ENCODE peak calls at places on chromosomes 4 and X, in seven cellular contexts. R, N, T, E, L, S and J are unnamed samples. For H3K4me1, the result is how much of the 10 kb centered on the place peaks cover.

GRCh38 chr4:76943129-76943620 is 6.4 kb upstream of the SEPTIN11 start:
- DNase-seq in R (no peak), N (no peak), T (no peak), E (no peak), L (peak), S (no peak), J (no peak)

GRCh38 chr4:165874072-165874798 is 1.2 kb downstream of the TLL1 start:
- DNase-seq in R (no peak), N (no peak), T (no peak), E (no peak), L (no peak), S (no peak), J (no peak)

GRCh38 chr4:82525287-82525898 is 36.4 kb downstream of the TMEM150C start:
- DNase-seq in R (no peak), N (no peak), T (no peak), E (no peak), L (no peak), S (no peak), J (no peak)

GRCh38 chrX:9622128-9622527 is 143.5 kb downstream of the GPR143 start:
- DNase-seq in R (no peak), N (no peak), T (no peak), E (no peak), L (no peak), S (no peak), J (no peak)

GRCh38 chr4:83855044-83855443 is 319.1 kb downstream of the GPAT3 start:
- DNase-seq in R (no peak), N (no peak), T (peak), E (no peak), L (peak), S (no peak), J (no peak)

GRCh38 chrX:10011261-10011931 is 44.2 kb downstream of the CLDN34 start:
- DNase-seq in R (no peak), N (no peak), T (no peak), E (no peak), L (peak), S (no peak), J (no peak)

GRCh38 chrX:84363054-84363453 is 139.2 kb downstream of the HDX start:
- DNase-seq in R (no peak), N (no peak), T (no peak), E (no peak), L (peak), S (no peak), J (no peak)

GRCh38 chrX:31603411-31604120 is 531.7 kb upstream of the FTHL17 start:
- DNase-seq in R (no peak), N (no peak), T (no peak), E (no peak), L (peak), S (no peak), J (no peak)

GRCh38 chr4:77697860-77698599 is 92.4 kb downstream of the CXCL13 start:
- DNase-seq in R (no peak), N (no peak), T (no peak), E (no peak), L (peak), S (peak), J (no peak)

GRCh38 chrX:131734621-131735020 is 190.7 kb downstream of the OR13H1 start:
- DNase-seq in R (no peak), N (peak), T (peak), E (peak), L (peak), S (no peak), J (no peak)

GRCh38 chrX:37746268-37746931 is 33.5 kb upstream of the CYBB start:
- DNase-seq in R (no peak), N (no peak), T (no peak), E (no peak), L (no peak), S (no peak), J (no peak)

GRCh38 chrX:114508836-114509235 is 75.0 kb upstream of the HTR2C start:
- DNase-seq in R (no peak), N (no peak), T (no peak), E (no peak), L (no peak), S (no peak), J (no peak)

GRCh38 chr4:181830404-181831035 is 412.7 kb upstream of the TENM3 start:
- DNase-seq in R (no peak), N (no peak), T (no peak), E (no peak), L (no peak), S (no peak), J (no peak)

GRCh38 chr4:94332983-94333590 is 9.5 kb downstream of the HPGDS start:
- DNase-seq in R (no peak), N (no peak), T (no peak), E (no peak), L (no peak), S (no peak), J (no peak)

GRCh38 chrX:154890990-154891639 is 5.0 kb downstream of the F8A1 start:
- DNase-seq in R (no peak), N (no peak), T (no peak), E (no peak), L (no peak), S (no peak), J (no peak)

GRCh38 chr4:26441110-26441509 is 49.2 kb downstream of the CCKAR start:
- DNase-seq in R (no peak), N (no peak), T (no peak), E (peak), L (peak), S (no peak), J (no peak)

GRCh38 chrX:48896611-48897011 is 957 bp downstream of the TIMM17B start:
- DNase-seq in R (no peak), N (no peak), T (no peak), E (no peak), L (peak), S (peak), J (no peak)

GRCh38 chr4:40731792-40732245 is 17.9 kb upstream of the NSUN7 start:
- DNase-seq in R (no peak), N (peak), T (no peak), E (peak), L (no peak), S (no peak), J (no peak)

GRCh38 chr4:183889190-183889589 is 15.9 kb upstream of the STOX2 start:
- DNase-seq in R (no peak), N (no peak), T (no peak), E (no peak), L (no peak), S (no peak), J (no peak)

GRCh38 chr4:113645771-113646455 is 115.6 kb downstream of the CAMK2D start:
- DNase-seq in R (no peak), N (no peak), T (no peak), E (no peak), L (peak), S (no peak), J (no peak)

GRCh38 chr4:101695176-101695575 is 95.4 kb upstream of the BANK1 start:
- DNase-seq in R (no peak), N (no peak), T (no peak), E (no peak), L (peak), S (no peak), J (no peak)

GRCh38 chr4:74444891-74445642 is at the start of gene AREG:
- DNase-seq in R (peak), N (peak), T (peak), E (peak), L (peak), S (peak), J (peak)

GRCh38 chr4:14967982-14968381 is 34.3 kb upstream of the CPEB2 start:
- DNase-seq in R (no peak), N (no peak), T (no peak), E (no peak), L (no peak), S (no peak), J (no peak)

GRCh38 chr4:142383354-142383753 is 462.7 kb downstream of the INPP4B start:
- DNase-seq in R (no peak), N (no peak), T (no peak), E (no peak), L (no peak), S (no peak), J (no peak)
- H3K4me1 ChIP-seq in R (under half), N (under half), T (under half), E (under half), L (under half), S (under half), J (under half)

GRCh38 chr4:2063557-2064275 is 4.6 kb downstream of the NAT8L start:
- DNase-seq in R (peak), N (no peak), T (no peak), E (no peak), L (no peak), S (no peak), J (no peak)

GRCh38 chr4:2066571-2067445 is 7.7 kb downstream of the NAT8L start:
- DNase-seq in R (peak), N (no peak), T (no peak), E (no peak), L (no peak), S (no peak), J (no peak)

GRCh38 chr4:2066011-2066551 is 7.0 kb downstream of the NAT8L start:
- DNase-seq in R (peak), N (no peak), T (no peak), E (no peak), L (no peak), S (no peak), J (no peak)

GRCh38 chr4:2064276-2064991 is 5.3 kb downstream of the NAT8L start:
- DNase-seq in R (peak), N (peak), T (no peak), E (no peak), L (no peak), S (no peak), J (no peak)

DNA sequence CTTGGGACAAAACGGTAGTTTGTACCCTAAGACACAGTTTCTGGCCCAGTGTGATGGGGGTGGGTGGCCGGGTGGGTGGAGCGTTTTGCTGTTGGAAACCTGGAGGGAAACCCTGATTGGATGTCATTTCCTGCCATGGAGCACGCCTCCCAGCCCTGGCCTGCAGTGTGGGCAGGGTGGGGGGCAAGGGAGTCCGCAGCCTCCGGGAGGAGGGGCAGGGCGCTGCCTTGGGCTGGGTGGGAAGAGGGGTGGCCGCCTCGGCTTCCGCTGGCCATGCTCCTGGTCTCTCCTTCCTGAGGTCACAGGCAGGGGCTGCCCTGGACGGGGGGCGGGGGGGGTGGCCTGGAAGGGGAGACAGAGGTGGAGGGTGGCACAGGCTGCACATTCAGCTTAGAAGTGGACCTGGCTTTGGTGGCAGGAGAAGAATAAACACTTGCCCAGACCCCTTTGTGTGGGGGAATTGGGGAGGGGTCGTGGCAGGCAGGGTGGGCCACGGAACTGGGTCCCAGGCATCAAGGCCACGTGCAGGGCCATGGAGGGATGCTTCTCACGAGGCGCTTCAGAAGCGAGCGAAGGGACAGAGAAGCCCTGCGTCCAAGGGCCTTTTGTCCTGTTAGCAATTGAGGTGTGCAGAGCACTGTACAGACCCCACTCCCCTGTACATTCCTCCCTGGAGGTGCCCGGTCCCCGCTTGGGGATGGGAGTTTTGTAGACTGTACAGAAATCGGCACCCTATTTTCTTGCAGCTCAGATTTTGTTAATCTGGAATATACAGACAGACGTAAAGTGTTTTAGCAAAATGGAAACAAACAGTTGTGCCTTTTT is 6.2 kb downstream of the NAT8L start:
- DNase-seq in R (peak), N (peak), T (no peak), E (no peak), L (no peak), S (no peak), J (no peak)
- H3K4me1 ChIP-seq in R (under half), N (under half), T (under half), E (under half), L (under half), S (under half), J (under half)

DNA sequence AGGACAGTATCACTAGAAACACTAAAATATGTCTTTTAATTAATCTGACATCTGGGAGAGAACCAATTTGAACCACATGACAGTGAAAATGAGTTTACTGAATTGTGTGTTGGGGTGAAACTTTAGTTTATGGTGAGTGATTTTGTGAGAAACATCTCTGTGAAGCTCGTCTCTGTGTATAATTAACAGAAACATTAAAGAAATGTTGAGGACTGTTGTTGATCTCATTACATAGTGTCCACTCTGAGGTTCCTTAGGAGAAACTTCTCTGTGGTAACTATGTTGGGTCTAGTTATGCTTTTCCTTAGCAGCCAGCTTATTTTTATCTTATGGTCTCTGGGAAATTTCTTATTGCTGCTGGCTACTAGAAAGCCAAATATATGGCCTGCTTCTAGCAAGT is 15.8 kb downstream of the FGF2 start:
- DNase-seq in R (no peak), N (no peak), T (no peak), E (no peak), L (no peak), S (no peak), J (no peak)
- H3K4me1 ChIP-seq in R (under half), N (under half), T (under half), E (under half), L (under half), S (under half), J (under half)

GRCh38 chr4:86529450-86529849 is 64.7 kb upstream of the PTPN13 start:
- DNase-seq in R (no peak), N (no peak), T (no peak), E (no peak), L (no peak), S (no peak), J (no peak)

GRCh38 chr4:86536166-86536565 is 57.9 kb upstream of the PTPN13 start:
- DNase-seq in R (no peak), N (no peak), T (no peak), E (no peak), L (no peak), S (no peak), J (no peak)

GRCh38 chr4:86532851-86533250 is 61.3 kb upstream of the PTPN13 start:
- DNase-seq in R (no peak), N (no peak), T (no peak), E (no peak), L (no peak), S (no peak), J (no peak)

GRCh38 chr4:86531440-86531839 is 62.7 kb upstream of the PTPN13 start:
- DNase-seq in R (no peak), N (no peak), T (no peak), E (no peak), L (no peak), S (no peak), J (no peak)

DNA sequence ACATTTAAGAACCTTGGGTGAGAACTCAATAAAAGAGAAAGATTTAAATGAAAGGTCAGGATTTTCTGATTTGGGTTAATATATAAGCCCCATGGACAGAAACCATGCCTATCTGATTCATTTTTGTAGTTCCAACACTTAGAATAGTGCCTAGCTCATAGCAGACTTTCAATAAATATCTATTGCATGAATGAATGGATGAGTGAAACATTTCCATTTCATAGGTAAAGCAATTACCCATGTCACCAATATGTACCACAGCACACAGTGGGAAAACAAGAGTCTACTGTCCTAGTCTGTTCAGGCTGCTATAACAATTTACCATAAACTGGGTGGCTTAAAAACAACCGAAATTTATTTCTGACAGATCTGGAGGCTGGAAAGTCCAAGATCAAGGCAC is 63.9 kb upstream of the PTPN13 start:
- DNase-seq in R (no peak), N (no peak), T (no peak), E (no peak), L (no peak), S (no peak), J (no peak)
- H3K4me1 ChIP-seq in R (under half), N (under half), T (under half), E (under half), L (under half), S (under half), J (under half)

GRCh38 chrX:51851507-51852085 is 41.8 kb upstream of the MAGED1 start:
- DNase-seq in R (no peak), N (no peak), T (no peak), E (no peak), L (no peak), S (no peak), J (no peak)
- H3K4me1 ChIP-seq in R (under half), N (under half), T (under half), E (under half), L (under half), S (under half), J (under half)

GRCh38 chr4:6273661-6273990 is 4.0 kb downstream of the WFS1 start:
- DNase-seq in R (no peak), N (no peak), T (no peak), E (no peak), L (no peak), S (no peak), J (no peak)
- H3K4me1 ChIP-seq in R (under half), N (half or more), T (under half), E (half or more), L (under half), S (half or more), J (under half)